ENCODE peak calls at places on chromosomes 12 and 14, in eight cellular contexts. E, G, D, Q, L, Z, I and O are unnamed samples.

GRCh38 chr12:49098035-49098451 is 3.4 kb upstream of the DHH start:
- DNase-seq in E (peak), G (peak), D (no peak), Q (peak), L (no peak), Z (no peak), I (peak), O (no peak)

GRCh38 chr14:105467249-105467941 is 7.2 kb upstream of the CRIP2 start:
- DNase-seq in E (no peak), G (no peak), D (no peak), Q (no peak), L (no peak), Z (no peak), I (no peak), O (no peak)

GRCh38 chr14:69770559-69770958 is 3.6 kb downstream of the SRSF5 start:
- DNase-seq in E (no peak), G (no peak), D (no peak), Q (no peak), L (no peak), Z (no peak), I (no peak), O (no peak)

GRCh38 chr12:113070117-113070906 is 13.8 kb downstream of the DTX1 start:
- DNase-seq in E (no peak), G (no peak), D (no peak), Q (no peak), L (no peak), Z (no peak), I (peak), O (no peak)

GRCh38 chr12:108457006-108457733 is 57.9 kb upstream of the FICD start:
- DNase-seq in E (peak), G (no peak), D (peak), Q (no peak), L (peak), Z (no peak), I (peak), O (no peak)

GRCh38 chr12:1457901-1458300 is 136.5 kb downstream of the FBXL14 start:
- DNase-seq in E (no peak), G (no peak), D (peak), Q (no peak), L (no peak), Z (no peak), I (no peak), O (no peak)

GRCh38 chr14:101198398-101199027 is 295.0 kb upstream of the RTL1 start:
- DNase-seq in E (no peak), G (no peak), D (no peak), Q (no peak), L (no peak), Z (no peak), I (no peak), O (peak)

GRCh38 chr14:96567289-96567899 is 65.2 kb downstream of the PAPOLA start:
- DNase-seq in E (peak), G (no peak), D (peak), Q (no peak), L (peak), Z (no peak), I (peak), O (no peak)

GRCh38 chr12:81167694-81168093 is 89.8 kb downstream of the ACSS3 start:
- DNase-seq in E (no peak), G (no peak), D (peak), Q (no peak), L (no peak), Z (no peak), I (no peak), O (no peak)

GRCh38 chr14:69363055-69363454 is 35.0 kb downstream of the ERH start:
- DNase-seq in E (no peak), G (peak), D (peak), Q (no peak), L (no peak), Z (no peak), I (no peak), O (no peak)

GRCh38 chr14:99199854-99200653 is 71.9 kb downstream of the BCL11B start:
- DNase-seq in E (no peak), G (no peak), D (no peak), Q (no peak), L (no peak), Z (no peak), I (no peak), O (no peak)

GRCh38 chr12:48982397-48983080 is 4.4 kb downstream of the WNT1 start:
- DNase-seq in E (no peak), G (no peak), D (no peak), Q (no peak), L (no peak), Z (no peak), I (no peak), O (no peak)

GRCh38 chr12:47547077-47547476 is 158.8 kb downstream of the RPAP3 start:
- DNase-seq in E (peak), G (no peak), D (peak), Q (no peak), L (no peak), Z (no peak), I (peak), O (no peak)

GRCh38 chr12:14521822-14522221 is 45.9 kb downstream of the PLBD1 start:
- DNase-seq in E (no peak), G (no peak), D (no peak), Q (no peak), L (no peak), Z (no peak), I (no peak), O (no peak)

GRCh38 chr12:93085383-93086287 is 156.5 kb upstream of the EEA1 start:
- DNase-seq in E (no peak), G (no peak), D (no peak), Q (no peak), L (no peak), Z (no peak), I (no peak), O (no peak)

GRCh38 chr12:120538281-120539156 is 4.4 kb downstream of the RNF10 start:
- DNase-seq in E (no peak), G (no peak), D (peak), Q (peak), L (no peak), Z (no peak), I (no peak), O (no peak)

GRCh38 chr14:32010561-32011188 is 66.4 kb upstream of the ARHGAP5 start:
- DNase-seq in E (no peak), G (no peak), D (peak), Q (no peak), L (no peak), Z (no peak), I (no peak), O (no peak)

GRCh38 chr12:115407036-115407435 is 723.1 kb upstream of the TBX3 start:
- DNase-seq in E (no peak), G (no peak), D (no peak), Q (no peak), L (peak), Z (no peak), I (no peak), O (no peak)

GRCh38 chr12:26062566-26062965 is 62.3 kb downstream of the BHLHE41 start:
- DNase-seq in E (no peak), G (no peak), D (peak), Q (no peak), L (no peak), Z (no peak), I (no peak), O (no peak)

GRCh38 chr12:91138337-91138905 is 27.1 kb upstream of the LUM start:
- DNase-seq in E (no peak), G (no peak), D (no peak), Q (no peak), L (no peak), Z (no peak), I (no peak), O (no peak)

GRCh38 chr14:73785834-73786631 is 65.6 kb upstream of the PTGR2 start:
- DNase-seq in E (peak), G (peak), D (peak), Q (peak), L (no peak), Z (no peak), I (peak), O (peak)

GRCh38 chr14:58637391-58638230 is at the start of gene DACT1:
- DNase-seq in E (peak), G (peak), D (peak), Q (peak), L (peak), Z (no peak), I (peak), O (no peak)

GRCh38 chr12:106152334-106152733 is 13.6 kb upstream of the NUAK1 start:
- DNase-seq in E (no peak), G (no peak), D (no peak), Q (no peak), L (peak), Z (no peak), I (no peak), O (no peak)

GRCh38 chr14:77199590-77199989 is 18.0 kb downstream of the TMEM63C start:
- DNase-seq in E (no peak), G (no peak), D (no peak), Q (no peak), L (no peak), Z (no peak), I (no peak), O (no peak)

GRCh38 chr12:127785535-127785934 is 481.4 kb upstream of the TMEM132C start:
- DNase-seq in E (no peak), G (no peak), D (peak), Q (no peak), L (no peak), Z (no peak), I (no peak), O (no peak)

GRCh38 chr12:53695148-53696138 is 19.6 kb upstream of the ATP5MC2 start:
- DNase-seq in E (no peak), G (peak), D (peak), Q (no peak), L (peak), Z (no peak), I (no peak), O (no peak)

GRCh38 chr12:54749191-54749818 is 101.1 kb upstream of the DCD start:
- DNase-seq in E (peak), G (no peak), D (peak), Q (peak), L (peak), Z (no peak), I (peak), O (no peak)

GRCh38 chr12:130111965-130112496 is 50.2 kb upstream of the FZD10 start:
- DNase-seq in E (no peak), G (no peak), D (no peak), Q (no peak), L (no peak), Z (no peak), I (no peak), O (no peak)

GRCh38 chr12:124207617-124208016 is 87.3 kb upstream of the RFLNA start:
- DNase-seq in E (no peak), G (no peak), D (no peak), Q (no peak), L (no peak), Z (no peak), I (no peak), O (no peak)

GRCh38 chr12:79911889-79912656 is 22.8 kb downstream of the PPP1R12A start:
- DNase-seq in E (no peak), G (no peak), D (peak), Q (no peak), L (no peak), Z (no peak), I (no peak), O (no peak)

GRCh38 chr14:81164167-81164774 is 56.5 kb downstream of the GTF2A1 start:
- DNase-seq in E (peak), G (peak), D (peak), Q (peak), L (peak), Z (no peak), I (peak), O (no peak)

GRCh38 chr12:55250944-55251343 is 6.5 kb downstream of the OR6C74 start:
- DNase-seq in E (no peak), G (no peak), D (no peak), Q (no peak), L (no peak), Z (no peak), I (no peak), O (no peak)

GRCh38 chr12:50639721-50640120 is 124.2 kb upstream of the ATF1 start:
- DNase-seq in E (no peak), G (no peak), D (no peak), Q (no peak), L (no peak), Z (no peak), I (no peak), O (no peak)

GRCh38 chr12:47900480-47901129 is 4.2 kb downstream of the VDR start:
- DNase-seq in E (no peak), G (no peak), D (no peak), Q (peak), L (no peak), Z (no peak), I (peak), O (no peak)

GRCh38 chr14:95254356-95254755 is 65.4 kb downstream of the CLMN start:
- DNase-seq in E (no peak), G (no peak), D (no peak), Q (no peak), L (no peak), Z (no peak), I (no peak), O (no peak)